ENCODE peak calls at places on chromosomes 11 and 22, in eight cellular contexts. Y is H1; B is HuH-7; A is tibial nerve; G is PC-3; W is ACHN; D is activated T-cell treated with anti-CD3 and anti-CD28 coated beads, Interleukin-2, amount 50 U/mL, for 1 hour; P is upper lobe of right lung. V is an unnamed sample.

GRCh38 chr11:115765803-115766239 is 261.6 kb upstream of the CADM1 start:
- DNase-seq in Y (no peak), B (no peak), A (no peak), G (no peak), W (no peak), D (no peak), P (no peak), V (no peak)

GRCh38 chr11:71446150-71446549 is 2.0 kb downstream of the DHCR7 start:
- DNase-seq in Y (no peak), B (no peak), A (no peak), G (no peak), W (no peak), D (no peak), P (no peak), V (no peak)

GRCh38 chr11:17922474-17922788 is 90.4 kb downstream of the SERGEF start:
- DNase-seq in Y (no peak), B (no peak), A (no peak), G (no peak), W (no peak), D (no peak), P (no peak), V (no peak)

GRCh38 chr11:75341583-75341982 is 9.9 kb downstream of the ARRB1 start:
- DNase-seq in Y (no peak), B (no peak), A (no peak), G (no peak), W (no peak), D (no peak), P (no peak), V (no peak)

GRCh38 chr22:35894937-35895708 is 133.5 kb downstream of the RBFOX2 start:
- DNase-seq in Y (no peak), B (peak), A (no peak), G (peak), W (no peak), D (no peak), P (no peak), V (no peak)

GRCh38 chr11:121711900-121712424 is 259.2 kb upstream of the SORL1-AS1 start:
- DNase-seq in Y (no peak), B (no peak), A (no peak), G (no peak), W (no peak), D (no peak), P (no peak), V (no peak)

GRCh38 chr11:27293500-27294417 is 69.3 kb downstream of the CCDC34 start:
- DNase-seq in Y (no peak), B (no peak), A (no peak), G (peak), W (no peak), D (no peak), P (no peak), V (no peak)

GRCh38 chr11:76251223-76251575 is 44.9 kb upstream of the WNT11 start:
- DNase-seq in Y (no peak), B (no peak), A (no peak), G (no peak), W (no peak), D (no peak), P (no peak), V (no peak)

GRCh38 chr11:120185678-120186407 is 25.0 kb upstream of the OAF start:
- DNase-seq in Y (no peak), B (no peak), A (no peak), G (no peak), W (no peak), D (no peak), P (no peak), V (no peak)

V was measured in dermis blood vessel endothelial cell.